ENCODE peak calls at places on chromosomes 3 and 15, in five cellular contexts. One of them, this sample, is unnamed.

GRCh38 chr3:127211118-127212060 is 18.5 kb downstream of the PRR23E start:
- DNase-seq in HepG2: no peak
- DNase-seq in WTC11: no peak
- DNase-seq in H1: no peak
- DNase-seq in K562: no peak
- DNase-seq in this sample: no peak

GRCh38 chr3:156460206-156460609 is 94.7 kb downstream of the SSR3 start:
- DNase-seq in HepG2: no peak
- DNase-seq in WTC11: no peak
- DNase-seq in H1: no peak
- DNase-seq in K562: peak; percentile 50
- DNase-seq in this sample: no peak

GRCh38 chr3:79040701-79041100 is 727.1 kb downstream of the ROBO1 start:
- DNase-seq in HepG2: no peak
- DNase-seq in WTC11: no peak
- DNase-seq in H1: no peak
- DNase-seq in K562: no peak
- DNase-seq in this sample: no peak

GRCh38 chr3:9019244-9019961 is 56.1 kb upstream of the RAD18 start:
- DNase-seq in HepG2: no peak
- DNase-seq in WTC11: no peak
- DNase-seq in H1: no peak
- DNase-seq in K562: no peak
- DNase-seq in this sample: no peak

GRCh38 chr3:54882114-54882833 is 45.6 kb downstream of the LRTM1 start:
- DNase-seq in HepG2: no peak
- DNase-seq in WTC11: no peak
- DNase-seq in H1: no peak
- DNase-seq in K562: no peak
- DNase-seq in this sample: no peak

GRCh38 chr3:22175899-22176298 is 424.9 kb upstream of the ZNF385D start:
- DNase-seq in HepG2: no peak
- DNase-seq in WTC11: no peak
- DNase-seq in H1: no peak
- DNase-seq in K562: no peak
- DNase-seq in this sample: no peak

GRCh38 chr3:141081141-141081795 is 30.1 kb downstream of the SPSB4 start:
- DNase-seq in HepG2: no peak
- DNase-seq in WTC11: peak; percentile 84
- DNase-seq in H1: peak; percentile 57
- DNase-seq in K562: no peak
- DNase-seq in this sample: peak; percentile 85

GRCh38 chr3:129310111-129310601 is 31.5 kb downstream of the HMCES start:
- DNase-seq in HepG2: peak; percentile 36
- DNase-seq in WTC11: no peak
- DNase-seq in H1: no peak
- DNase-seq in K562: no peak
- DNase-seq in this sample: no peak

GRCh38 chr3:171348121-171348520 is 112.1 kb downstream of the TNIK start:
- DNase-seq in HepG2: no peak
- DNase-seq in WTC11: no peak
- DNase-seq in H1: no peak
- DNase-seq in K562: no peak
- DNase-seq in this sample: no peak

GRCh38 chr3:147699175-147699838 is 290.1 kb downstream of the ZIC1 start:
- DNase-seq in HepG2: no peak
- DNase-seq in WTC11: no peak
- DNase-seq in H1: no peak
- DNase-seq in K562: no peak
- DNase-seq in this sample: no peak

GRCh38 chr3:66480666-66481065 is 20.2 kb downstream of the LRIG1 start:
- DNase-seq in HepG2: peak; percentile 45
- DNase-seq in WTC11: no peak
- DNase-seq in H1: no peak
- DNase-seq in K562: no peak
- DNase-seq in this sample: no peak

GRCh38 chr3:105594219-105594618 is 227.5 kb downstream of the ALCAM start:
- DNase-seq in HepG2: no peak
- DNase-seq in WTC11: no peak
- DNase-seq in H1: no peak
- DNase-seq in K562: no peak
- DNase-seq in this sample: no peak
- TF ChIP-seq CREB1 in HepG2: no peak
- TF ChIP-seq CREB1 in WTC11: no peak
- TF ChIP-seq CREB1 in H1: no peak
- TF ChIP-seq CREB1 in K562: no peak
- TF ChIP-seq CREB1 in this sample: no peak

GRCh38 chr15:85941186-85941855 is 138.3 kb upstream of the AGBL1 start:
- DNase-seq in HepG2: no peak
- DNase-seq in WTC11: no peak
- DNase-seq in H1: no peak
- DNase-seq in K562: no peak
- DNase-seq in this sample: no peak
- TF ChIP-seq CREB1 in HepG2: no peak
- TF ChIP-seq CREB1 in WTC11: no peak
- TF ChIP-seq CREB1 in H1: no peak
- TF ChIP-seq CREB1 in K562: no peak
- TF ChIP-seq CREB1 in this sample: no peak

DNA sequence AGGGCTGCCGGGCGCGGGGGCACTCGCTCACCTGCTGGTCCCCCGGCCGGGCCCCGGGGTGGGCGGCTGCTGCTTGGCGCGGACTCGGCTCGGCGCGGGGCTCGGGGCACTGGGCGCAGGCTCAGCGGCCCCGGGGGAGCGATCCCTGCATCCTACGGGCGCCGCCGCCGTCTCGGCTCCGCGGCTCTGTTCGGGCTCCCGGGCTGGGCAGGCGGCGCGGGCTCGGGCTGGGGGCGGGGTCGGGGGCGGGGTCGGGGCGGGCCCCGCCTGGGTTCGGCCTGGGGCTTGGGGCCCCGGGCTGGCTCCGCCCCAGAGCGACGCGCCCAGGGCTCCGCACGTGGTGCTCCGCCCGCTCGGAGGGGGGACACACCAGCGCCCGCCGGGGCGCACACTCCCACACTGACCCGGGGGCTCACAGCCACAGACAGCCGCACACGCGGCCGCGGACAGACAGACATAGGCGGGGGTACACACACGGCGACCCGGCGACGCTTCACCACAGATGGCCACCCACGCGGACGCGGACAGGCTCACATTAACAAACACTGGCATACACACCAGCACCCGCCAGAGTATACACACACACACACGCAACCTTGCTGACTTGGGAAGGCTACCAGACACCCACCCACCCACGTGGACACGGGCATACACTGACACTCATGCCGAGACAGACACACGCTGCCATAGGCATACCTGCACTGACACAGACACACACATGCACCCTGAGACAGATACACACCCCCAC is at the start of gene SCN5A:
- DNase-seq in HepG2: no peak
- DNase-seq in WTC11: peak; percentile 61
- DNase-seq in H1: no peak
- DNase-seq in K562: peak; percentile 99
- DNase-seq in this sample: peak; percentile 73
- TF ChIP-seq CREB1 in HepG2: no peak
- TF ChIP-seq CREB1 in WTC11: no peak
- TF ChIP-seq CREB1 in H1: no peak
- TF ChIP-seq CREB1 in K562: peak; percentile 12
- TF ChIP-seq CREB1 in this sample: no peak

DNA sequence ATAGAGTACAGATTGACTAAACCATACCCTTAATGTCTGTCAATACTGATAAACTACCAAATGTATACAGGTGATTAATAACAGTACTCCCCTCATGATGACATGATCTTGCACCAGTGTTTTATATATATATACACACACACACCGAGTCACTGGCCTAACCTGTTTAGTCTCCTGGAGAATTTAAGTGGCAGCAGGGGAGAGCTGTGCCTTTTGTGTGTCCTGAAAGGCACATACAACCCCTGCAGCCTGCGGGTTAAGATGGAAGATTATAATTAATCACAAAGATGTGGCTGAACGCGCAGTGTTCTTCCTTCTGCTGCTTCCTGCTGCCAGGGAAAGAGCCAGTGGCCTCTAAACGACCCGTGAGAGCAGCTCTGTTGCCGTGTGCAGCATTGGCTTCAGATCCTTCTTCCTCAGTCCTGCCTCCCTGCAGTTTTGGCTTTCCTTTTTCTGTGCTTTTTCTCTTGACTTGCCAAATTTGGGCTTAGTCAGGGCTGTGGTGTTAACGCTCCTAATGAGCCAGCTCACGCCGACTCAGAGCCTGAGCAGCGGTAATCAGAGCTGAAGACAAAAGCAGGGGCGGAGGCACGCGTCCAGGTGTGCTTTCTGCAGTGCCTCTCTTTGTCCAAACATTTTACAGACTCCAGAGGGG is 42.5 kb upstream of the UBE3A start:
- DNase-seq in HepG2: no peak
- DNase-seq in WTC11: peak; percentile 42
- DNase-seq in H1: peak; percentile 65
- DNase-seq in K562: no peak
- DNase-seq in this sample: peak; percentile 74
- TF ChIP-seq CREB1 in HepG2: no peak
- TF ChIP-seq CREB1 in WTC11: no peak
- TF ChIP-seq CREB1 in H1: no peak
- TF ChIP-seq CREB1 in K562: no peak
- TF ChIP-seq CREB1 in this sample: no peak

DNA sequence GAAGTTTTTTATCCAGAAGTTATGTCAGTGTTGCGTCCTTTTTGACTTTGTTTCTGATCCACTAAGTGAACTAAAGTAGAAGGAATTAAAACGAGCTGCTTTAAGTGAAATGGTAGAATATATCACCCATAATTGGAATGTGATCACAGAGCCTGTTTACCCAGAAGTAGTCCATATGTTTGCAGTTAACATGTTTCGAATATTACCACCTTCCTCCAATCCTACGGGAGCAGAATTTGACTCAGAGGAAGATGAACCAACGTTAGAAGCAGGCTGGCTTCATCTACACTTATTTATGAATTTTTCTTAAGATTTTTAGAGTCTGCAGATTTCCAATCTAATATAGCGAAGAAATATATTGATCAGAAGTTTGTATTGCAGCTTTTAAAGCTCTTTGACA is 57.6 kb downstream of the DNAH1 start:
- DNase-seq in HepG2: no peak
- DNase-seq in WTC11: no peak
- DNase-seq in H1: no peak
- DNase-seq in K562: no peak
- DNase-seq in this sample: no peak
- TF ChIP-seq CREB1 in HepG2: no peak
- TF ChIP-seq CREB1 in WTC11: no peak
- TF ChIP-seq CREB1 in H1: no peak
- TF ChIP-seq CREB1 in K562: no peak
- TF ChIP-seq CREB1 in this sample: no peak

GRCh38 chr3:72818915-72819314 is 29.3 kb downstream of the SHQ1 start:
- DNase-seq in HepG2: no peak
- DNase-seq in WTC11: no peak
- DNase-seq in H1: no peak
- DNase-seq in K562: no peak
- DNase-seq in this sample: no peak
- TF ChIP-seq CREB1 in HepG2: no peak
- TF ChIP-seq CREB1 in WTC11: no peak
- TF ChIP-seq CREB1 in H1: no peak
- TF ChIP-seq CREB1 in K562: no peak
- TF ChIP-seq CREB1 in this sample: no peak

GRCh38 chr3:154236331-154236730 is 88.0 kb downstream of the DHX36 start:
- DNase-seq in HepG2: no peak
- DNase-seq in WTC11: no peak
- DNase-seq in H1: no peak
- DNase-seq in K562: no peak
- DNase-seq in this sample: no peak
- TF ChIP-seq CREB1 in HepG2: no peak
- TF ChIP-seq CREB1 in WTC11: no peak
- TF ChIP-seq CREB1 in H1: no peak
- TF ChIP-seq CREB1 in K562: no peak
- TF ChIP-seq CREB1 in this sample: no peak

GRCh38 chr15:78921517-78921916 is 23.3 kb downstream of the CTSH start:
- DNase-seq in HepG2: no peak
- DNase-seq in WTC11: no peak
- DNase-seq in H1: no peak
- DNase-seq in K562: no peak
- DNase-seq in this sample: no peak
- TF ChIP-seq CREB1 in HepG2: no peak
- TF ChIP-seq CREB1 in WTC11: no peak
- TF ChIP-seq CREB1 in H1: no peak
- TF ChIP-seq CREB1 in K562: no peak
- TF ChIP-seq CREB1 in this sample: no peak

DNA sequence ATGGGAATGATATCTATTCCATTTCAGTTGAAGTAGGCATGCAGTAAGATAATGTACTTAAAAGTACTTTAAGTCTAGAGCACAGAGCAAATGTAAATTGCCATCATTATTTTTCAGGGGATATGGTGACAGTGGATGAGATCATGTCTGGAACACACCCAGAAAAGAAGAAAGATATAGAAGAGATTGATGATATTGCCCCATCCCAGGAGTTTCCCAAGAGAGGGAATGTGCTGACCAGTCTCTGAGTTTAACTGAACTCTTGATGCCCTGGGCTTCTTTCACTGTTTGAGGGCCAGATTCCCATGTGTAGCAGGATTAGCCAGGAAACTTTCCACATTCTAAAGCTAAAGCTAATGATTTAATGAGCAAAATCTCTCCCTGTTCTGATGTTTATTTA is 366.8 kb upstream of the UMPS start:
- DNase-seq in HepG2: no peak
- DNase-seq in WTC11: no peak
- DNase-seq in H1: no peak
- DNase-seq in K562: no peak
- DNase-seq in this sample: no peak
- TF ChIP-seq CREB1 in HepG2: no peak
- TF ChIP-seq CREB1 in WTC11: no peak
- TF ChIP-seq CREB1 in H1: no peak
- TF ChIP-seq CREB1 in K562: no peak
- TF ChIP-seq CREB1 in this sample: no peak